ENCODE peak calls at places on chromosome 4, in nine cellular contexts. J is SK-N-SH, N is HL-60, U is HepG2, H is HCT116, S is GM23338, Q is K562, R is GM12878, I is Panc1. O is an unnamed sample.

GRCh38 chr4:125323547-125324100 is 8.9 kb downstream of the FAT4 start:
- DNase-seq in N (no peak), J (no peak), I (no peak), Q (no peak), S (no peak), H (no peak), U (no peak), R (no peak), O (peak)

GRCh38 chr4:25861951-25862410 is 807 bp downstream of the SEL1L3 start:
- DNase-seq in U (no peak), J (no peak), R (no peak), Q (no peak), I (no peak), S (peak), N (peak), H (no peak), O (peak)

GRCh38 chr4:123398151-123398802 is 1.7 kb downstream of the SPRY1 start:
- DNase-seq in R (no peak), H (peak), I (no peak), N (peak), J (peak), U (no peak), Q (peak), S (peak), O (peak)

GRCh38 chr4:158861766-158862165 is 92.9 kb downstream of the FNIP2 start:
- DNase-seq in J (no peak), R (no peak), I (no peak), U (no peak), N (no peak), H (no peak), S (peak), Q (no peak), O (no peak)

GRCh38 chr4:89123418-89123817 is 12.1 kb downstream of the TIGD2 start:
- DNase-seq in I (no peak), H (no peak), R (no peak), J (no peak), S (peak), Q (no peak), U (peak), N (no peak), O (peak)

GRCh38 chr4:5082381-5082780 is 31.1 kb downstream of the STK32B start:
- DNase-seq in Q (no peak), I (no peak), N (no peak), S (no peak), H (no peak), R (no peak), U (no peak), J (no peak), O (no peak)

GRCh38 chr4:181711387-181711786 is 531.8 kb upstream of the TENM3 start:
- DNase-seq in H (no peak), U (no peak), J (no peak), R (no peak), I (no peak), Q (no peak), N (no peak), S (no peak), O (no peak)

GRCh38 chr4:88771883-88772450 is 74.3 kb upstream of the NAP1L5 start:
- DNase-seq in J (no peak), I (no peak), H (no peak), N (no peak), R (no peak), U (no peak), Q (no peak), S (no peak), O (no peak)

GRCh38 chr4:182261651-182262223 is 18.5 kb downstream of the TENM3 start:
- DNase-seq in R (no peak), J (no peak), I (no peak), N (no peak), H (no peak), U (no peak), Q (no peak), S (no peak), O (no peak)

GRCh38 chr4:41205854-41206460 is 8.4 kb downstream of the APBB2 start:
- DNase-seq in U (no peak), R (no peak), J (no peak), N (no peak), Q (no peak), H (no peak), S (no peak), I (no peak), O (no peak)

GRCh38 chr4:148814030-148814429 is 371.8 kb upstream of the NR3C2 start:
- DNase-seq in U (no peak), R (no peak), I (no peak), N (no peak), J (no peak), H (no peak), Q (no peak), S (no peak), O (no peak)
- TF ChIP-seq REST in U (no peak), R (no peak), I (no peak), N (no peak), J (no peak), H (no peak), Q (no peak), S (no peak), O (no peak)

GRCh38 chr4:107890779-107891178 is 40.6 kb upstream of the CYP2U1 start:
- DNase-seq in Q (no peak), J (no peak), H (no peak), U (no peak), I (no peak), R (no peak), N (no peak), S (peak), O (no peak)

GRCh38 chr4:107885865-107886264 is 45.5 kb upstream of the CYP2U1 start:
- DNase-seq in R (no peak), U (no peak), I (no peak), J (no peak), Q (no peak), S (no peak), N (no peak), H (no peak), O (no peak)

GRCh38 chr4:107891299-107891698 is 40.0 kb upstream of the CYP2U1 start:
- DNase-seq in Q (no peak), U (no peak), I (no peak), S (peak), H (no peak), J (no peak), R (no peak), N (no peak), O (no peak)

GRCh38 chr4:107893171-107894137 is 37.9 kb upstream of the CYP2U1 start:
- DNase-seq in H (no peak), R (no peak), U (no peak), J (no peak), S (no peak), N (no peak), I (no peak), Q (no peak), O (no peak)

DNA sequence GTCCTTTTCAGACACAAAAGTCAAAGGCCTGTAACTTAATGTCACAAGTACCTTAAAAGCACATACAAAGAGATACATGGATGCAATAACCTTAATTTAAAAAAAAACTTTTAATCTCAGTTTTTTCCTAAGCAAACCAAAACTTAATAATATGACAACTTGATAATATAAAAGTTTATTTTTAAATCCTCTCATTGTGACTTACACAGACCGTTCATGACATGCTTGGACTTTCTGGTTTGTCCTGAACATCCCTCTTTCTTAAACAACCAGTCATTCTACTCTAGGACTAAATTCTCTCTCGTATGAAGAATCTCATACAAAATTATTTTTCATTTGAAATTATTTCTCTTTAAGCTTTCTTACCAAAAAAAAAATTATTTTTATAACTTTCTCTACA is 43.1 kb upstream of the CYP2U1 start:
- DNase-seq in N (no peak), Q (no peak), R (no peak), U (no peak), S (peak), I (no peak), H (no peak), J (no peak), O (no peak)
- TF ChIP-seq REST in N (no peak), Q (no peak), R (no peak), U (no peak), S (no peak), I (no peak), H (no peak), J (no peak), O (no peak)

GRCh38 chr4:98151145-98151929 is 8.1 kb upstream of the STPG2 start:
- DNase-seq in I (no peak), U (no peak), N (peak), R (no peak), H (no peak), Q (no peak), S (no peak), J (no peak), O (no peak)
- TF ChIP-seq REST in I (no peak), U (no peak), N (no peak), R (no peak), H (no peak), Q (no peak), S (no peak), J (no peak), O (no peak)

DNA sequence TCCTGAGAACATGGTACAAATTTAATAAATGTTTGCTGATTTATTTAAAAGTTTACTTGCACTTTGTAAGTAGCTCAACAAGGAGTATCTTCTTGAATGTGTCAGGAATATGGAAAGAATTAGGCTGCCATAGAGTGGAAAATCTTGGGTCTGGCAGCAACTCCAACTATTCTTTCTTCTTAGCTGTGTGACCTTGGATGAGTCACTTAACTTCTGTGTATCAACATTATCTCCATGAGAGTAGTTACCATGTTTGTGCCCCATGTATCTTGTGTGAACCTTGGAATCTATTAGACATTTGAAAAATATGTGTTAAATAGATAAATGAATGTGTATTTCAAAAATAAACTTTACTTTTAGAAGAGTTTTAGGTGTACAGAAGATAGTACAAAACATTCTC is 348.8 kb downstream of the GBA3 start:
- DNase-seq in I (no peak), Q (no peak), R (no peak), J (no peak), U (no peak), S (no peak), N (no peak), H (no peak), O (no peak)
- TF ChIP-seq REST in I (no peak), Q (no peak), R (no peak), J (no peak), U (no peak), S (no peak), N (no peak), H (no peak), O (no peak)

GRCh38 chr4:7419961-7420660 is 14.6 kb downstream of the PSAPL1 start:
- DNase-seq in Q (no peak), N (no peak), R (no peak), S (no peak), J (no peak), U (no peak), I (no peak), H (no peak), O (no peak)

GRCh38 chr4:7416745-7417432 is 17.8 kb downstream of the PSAPL1 start:
- DNase-seq in S (no peak), I (no peak), J (peak), H (no peak), Q (no peak), N (no peak), U (no peak), R (no peak), O (no peak)

GRCh38 chr4:7415927-7416686 is 18.6 kb downstream of the PSAPL1 start:
- DNase-seq in S (no peak), Q (no peak), H (no peak), N (no peak), U (no peak), R (no peak), I (no peak), J (no peak), O (no peak)

GRCh38 chr4:7418131-7418943 is 16.4 kb downstream of the PSAPL1 start:
- DNase-seq in Q (peak), H (no peak), N (no peak), S (no peak), J (peak), U (no peak), I (no peak), R (no peak), O (no peak)

GRCh38 chr4:7417639-7418038 is 17.1 kb downstream of the PSAPL1 start:
- DNase-seq in N (no peak), R (no peak), Q (no peak), H (no peak), U (no peak), I (no peak), J (peak), S (no peak), O (no peak)
- TF ChIP-seq REST in N (no peak), R (no peak), Q (no peak), H (no peak), U (no peak), I (no peak), J (no peak), S (no peak), O (no peak)

DNA sequence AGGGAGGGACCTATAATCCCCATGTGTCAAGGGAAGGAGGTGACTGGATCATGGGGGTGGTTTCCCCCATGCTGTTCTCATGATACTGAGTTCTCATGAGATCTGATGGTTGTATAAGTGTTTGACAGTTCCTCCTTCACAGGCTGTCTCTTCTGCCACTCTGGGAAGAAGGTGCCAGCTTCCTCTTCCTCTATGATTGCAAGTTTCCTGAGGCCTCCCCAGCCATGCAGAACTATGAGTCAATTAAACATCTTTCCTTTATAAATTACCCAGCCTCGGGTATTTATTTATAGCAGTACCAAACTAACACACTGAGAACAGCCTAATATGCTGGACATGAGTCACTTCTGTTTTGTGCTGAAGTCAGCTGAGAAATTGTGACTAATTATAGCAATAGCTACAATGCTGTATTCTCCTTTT is 656.9 kb upstream of the CPEB2 start:
- DNase-seq in J (no peak), I (no peak), Q (no peak), R (no peak), U (no peak), N (peak), H (no peak), S (no peak), O (no peak)
- TF ChIP-seq REST in J (no peak), I (no peak), Q (no peak), R (no peak), U (no peak), N (no peak), H (no peak), S (no peak), O (no peak)

GRCh38 chr4:59175588-59175987 is 2024.5 kb upstream of the ADGRL3 start:
- DNase-seq in H (no peak), S (no peak), Q (no peak), N (no peak), I (no peak), R (no peak), U (no peak), J (no peak), O (no peak)
- TF ChIP-seq REST in H (no peak), S (no peak), Q (no peak), N (no peak), I (no peak), R (no peak), U (no peak), J (no peak), O (no peak)

GRCh38 chr4:146900295-146900694 is 45.4 kb downstream of the TTC29 start:
- DNase-seq in Q (no peak), S (no peak), N (no peak), H (no peak), U (no peak), J (no peak), R (no peak), I (no peak), O (no peak)
- TF ChIP-seq REST in Q (no peak), S (no peak), N (no peak), H (no peak), U (no peak), J (no peak), R (no peak), I (no peak), O (no peak)

DNA sequence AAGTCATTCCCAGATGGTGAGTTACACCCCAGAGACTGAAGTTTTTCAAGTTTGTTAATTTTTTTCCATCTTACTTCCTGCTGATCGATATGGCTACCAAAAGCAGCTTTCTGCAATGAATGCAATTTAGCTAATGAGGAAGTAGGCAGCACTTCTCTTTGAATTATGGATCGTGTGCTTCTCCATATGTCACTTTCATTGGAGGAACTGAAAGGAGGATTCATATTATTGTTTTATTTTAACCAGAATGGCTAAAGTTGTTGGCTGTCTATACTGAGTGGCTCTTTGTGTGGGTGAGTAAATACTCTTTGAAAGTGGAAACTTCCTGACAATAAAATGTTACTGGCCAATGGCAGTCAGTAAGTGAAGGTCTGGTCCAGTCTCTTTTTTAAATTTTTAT is 119.4 kb upstream of the CLNK start:
- DNase-seq in H (no peak), J (no peak), S (no peak), Q (no peak), I (no peak), R (no peak), N (no peak), U (no peak), O (no peak)
- TF ChIP-seq REST in H (no peak), J (no peak), S (no peak), Q (no peak), I (no peak), R (no peak), N (no peak), U (no peak), O (no peak)

GRCh38 chr4:24394041-24394440 is 190.3 kb downstream of the DHX15 start:
- DNase-seq in I (no peak), H (no peak), U (no peak), S (peak), J (no peak), R (no peak), Q (no peak), N (no peak), O (no peak)
- TF ChIP-seq REST in I (no peak), H (no peak), U (no peak), S (no peak), J (no peak), R (no peak), Q (no peak), N (no peak), O (no peak)